ENCODE peak calls at places on chromosomes 4 and X, in seven cellular contexts. O is Caco-2, Q is suprapubic skin, W is MM.1S, S is psoas muscle, J is kidney epithelial cell, R is cardiac muscle cell. Y is an unnamed sample.

GRCh38 chr4:107034982-107035710 is 967 bp downstream of the DKK2 start:
- DNase-seq in O (no peak), Q (peak), W (no peak), S (peak), J (no peak), R (peak), Y (peak)

GRCh38 chrX:34918856-34919255 is 23.7 kb upstream of the FAM47B start:
- DNase-seq in O (peak), Q (no peak), W (no peak), S (no peak), J (peak), R (peak), Y (peak)

GRCh38 chr4:169270810-169271691 is at the start of gene SH3RF1:
- DNase-seq in O (peak), Q (peak), W (peak), S (peak), J (no peak), R (peak), Y (peak)

GRCh38 chr4:38424171-38424871 is 239.7 kb upstream of the KLF3 start:
- DNase-seq in O (peak), Q (no peak), W (no peak), S (no peak), J (no peak), R (no peak), Y (no peak)

GRCh38 chrX:95762716-95763115 is 921.9 kb upstream of the DIAPH2 start:
- DNase-seq in O (no peak), Q (no peak), W (peak), S (no peak), J (no peak), R (no peak), Y (no peak)

GRCh38 chrX:130555757-130556156 is 154.0 kb downstream of the RBMX2 start:
- DNase-seq in O (no peak), Q (no peak), W (no peak), S (no peak), J (no peak), R (no peak), Y (no peak)

GRCh38 chrX:21683910-21684309 is 25.8 kb upstream of the KLHL34 start:
- DNase-seq in O (no peak), Q (no peak), W (no peak), S (no peak), J (no peak), R (no peak), Y (peak)

GRCh38 chr4:104751468-104751867 is 256.8 kb upstream of the CXXC4 start:
- DNase-seq in O (no peak), Q (no peak), W (no peak), S (no peak), J (no peak), R (no peak), Y (no peak)

GRCh38 chr4:21320034-21320433 is 619.8 kb downstream of the PACRGL start:
- DNase-seq in O (no peak), Q (no peak), W (no peak), S (no peak), J (no peak), R (no peak), Y (no peak)

GRCh38 chrX:43627147-43627546 is 29.0 kb upstream of the MAOA start:
- DNase-seq in O (no peak), Q (no peak), W (no peak), S (no peak), J (no peak), R (no peak), Y (no peak)

GRCh38 chr4:185730849-185731608 is 81.0 kb downstream of the SORBS2 start:
- DNase-seq in O (no peak), Q (no peak), W (peak), S (no peak), J (no peak), R (peak), Y (peak)

GRCh38 chr4:120994521-120994920 is 72.0 kb upstream of the PRDM5 start:
- DNase-seq in O (no peak), Q (no peak), W (no peak), S (no peak), J (no peak), R (no peak), Y (no peak)

GRCh38 chr4:85798011-85798770 is 323.2 kb downstream of the ARHGAP24 start:
- DNase-seq in O (no peak), Q (no peak), W (no peak), S (no peak), J (no peak), R (peak), Y (no peak)

GRCh38 chrX:21926116-21926515 is 14.4 kb upstream of the SMS start:
- DNase-seq in O (no peak), Q (no peak), W (peak), S (no peak), J (no peak), R (peak), Y (peak)

GRCh38 chrX:43716696-43717095 is 60.6 kb downstream of the MAOA start:
- DNase-seq in O (no peak), Q (no peak), W (no peak), S (no peak), J (no peak), R (no peak), Y (no peak)

GRCh38 chr4:139844057-139844456 is 178.4 kb downstream of the MGST2 start:
- DNase-seq in O (no peak), Q (no peak), W (no peak), S (no peak), J (no peak), R (peak), Y (peak)

GRCh38 chrX:123860506-123860840 is 620 bp downstream of the XIAP start:
- DNase-seq in O (no peak), Q (no peak), W (peak), S (no peak), J (no peak), R (no peak), Y (peak)

GRCh38 chr4:1047106-1047975 is 35.9 kb downstream of the FGFRL1 start:
- DNase-seq in O (peak), Q (peak), W (no peak), S (peak), J (no peak), R (no peak), Y (peak)

GRCh38 chrX:8629871-8630270 is 102.1 kb downstream of the ANOS1 start:
- DNase-seq in O (no peak), Q (no peak), W (no peak), S (no peak), J (no peak), R (peak), Y (peak)

GRCh38 chrX:107978707-107979307 is 3.4 kb downstream of the TEX13B start:
- DNase-seq in O (no peak), Q (no peak), W (no peak), S (no peak), J (no peak), R (peak), Y (peak)

GRCh38 chr4:77358315-77358928 is 201.4 kb downstream of the CCNG2 start:
- DNase-seq in O (no peak), Q (no peak), W (peak), S (no peak), J (peak), R (peak), Y (peak)

DNA sequence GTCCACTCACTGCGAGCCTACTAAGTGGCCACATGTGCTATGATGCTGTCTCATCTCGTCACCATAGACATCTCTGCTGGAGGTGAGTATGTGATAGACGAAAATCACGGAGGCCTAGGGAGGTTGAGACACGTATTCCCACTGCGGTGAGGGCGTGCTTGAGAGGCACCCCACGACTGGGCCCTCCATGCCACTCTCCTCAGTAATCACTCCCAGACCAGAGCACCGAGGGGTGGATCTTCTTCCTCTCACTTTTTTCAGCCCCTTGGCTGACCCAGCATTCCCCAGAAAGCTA is 29.0 kb downstream of the AFAP1 start:
- DNase-seq in O (no peak), Q (no peak), W (no peak), S (no peak), J (no peak), R (no peak), Y (no peak)
- H3K4me3 ChIP-seq in O (no peak), Q (no peak), W (no peak), S (no peak), J (no peak), R (no peak), Y (no peak)

DNA sequence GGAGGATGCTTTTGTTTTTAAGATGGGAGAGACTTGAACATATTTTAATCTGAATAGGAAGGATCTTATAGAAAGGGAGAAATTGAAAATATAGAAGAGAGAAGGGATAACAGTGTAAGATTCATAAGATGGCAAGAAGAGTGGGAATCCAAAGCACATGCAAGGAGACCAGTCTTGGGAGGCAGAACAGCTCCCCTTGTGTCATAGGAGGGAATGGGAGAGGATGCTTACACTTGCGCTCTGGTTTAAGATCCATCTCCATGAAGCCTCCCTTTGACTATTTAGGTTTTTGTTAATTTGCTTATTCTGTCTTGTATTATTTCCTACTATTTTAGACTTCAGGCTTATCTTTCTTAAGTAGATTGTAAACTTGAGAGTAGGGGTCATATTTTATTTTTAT is 42.7 kb downstream of the KIF4A start:
- DNase-seq in O (no peak), Q (no peak), W (no peak), S (no peak), J (no peak), R (no peak), Y (no peak)
- TF ChIP-seq CTCF in O (peak), Q (no peak), W (no peak), S (no peak), J (peak), R (peak), Y (peak)

DNA sequence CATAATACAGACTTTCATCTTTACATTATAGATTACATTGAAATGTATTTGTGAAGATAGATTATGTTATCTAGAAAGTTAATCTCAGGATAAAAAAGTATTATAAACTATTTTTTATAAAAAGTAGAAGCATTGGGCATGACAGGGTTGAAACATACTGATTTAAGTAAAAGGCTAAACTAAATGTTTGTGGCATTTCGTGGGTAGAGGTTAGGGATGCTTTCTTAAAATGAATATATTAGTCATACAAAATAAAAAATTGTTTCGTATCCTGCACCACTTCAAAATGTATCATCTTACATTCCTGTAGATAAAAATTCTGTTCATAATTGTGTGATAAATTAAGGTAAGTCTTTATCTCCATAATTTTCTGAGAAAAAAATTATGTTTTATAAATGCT is 603.6 kb downstream of the SPRY1 start:
- DNase-seq in O (no peak), Q (no peak), W (no peak), S (no peak), J (no peak), R (no peak), Y (no peak)
- H3K4me3 ChIP-seq in O (no peak), Q (no peak), W (no peak), S (no peak), J (no peak), R (no peak), Y (no peak)

GRCh38 chr4:99885063-99885664 is 9.1 kb downstream of the LAMTOR3 start:
- DNase-seq in O (no peak), Q (no peak), W (peak), S (no peak), J (no peak), R (peak), Y (peak)
- TF ChIP-seq CTCF in O (peak), Q (no peak), W (peak), S (peak), J (peak), R (peak), Y (peak)

GRCh38 chrX:13936804-13937203 is 92.9 kb downstream of the GEMIN8 start:
- DNase-seq in O (no peak), Q (no peak), W (no peak), S (no peak), J (no peak), R (no peak), Y (no peak)
- H3K4me3 ChIP-seq in O (no peak), Q (no peak), W (no peak), S (no peak), J (no peak), R (peak), Y (no peak)

GRCh38 chrX:18630956-18631355 is 41.0 kb downstream of the RS1 start:
- DNase-seq in O (peak), Q (no peak), W (no peak), S (no peak), J (no peak), R (no peak), Y (no peak)
- TF ChIP-seq CTCF in O (no peak), Q (no peak), W (no peak), S (no peak), J (no peak), R (no peak), Y (no peak)

Y was measured in choroid plexus epithelial cell.